ENCODE peak calls at places on chromosomes 3 and 15, in seven cellular contexts. V is anterior cingulate cortex; G is foreskin fibroblast; Q is glomerular endothelial cell; F is mucosa of gallbladder; E is activated CD4-positive, alpha-beta T cell treated with anti-CD3 and anti-CD28 coated beads, Interleukin-2, amount 10 ng/mL, durations not matched to agents 7 days and 5 days; J is neural progenitor cell. N is an unnamed sample.
A peak's percentile ranks its signal among the peaks of the same experiment; 100 is the strongest.

GRCh38 chr3:106309274-106309673 is 440.5 kb upstream of the CBLB start:
- DNase-seq in G (no peak), F (no peak), J (no peak), V (no peak), E (no peak), Q (no peak), N (no peak)

GRCh38 chr3:172716476-172716875 is 5.6 kb upstream of the NCEH1 start:
- DNase-seq in V (peak; percentile 2), Q (no peak), G (no peak), E (no peak), F (peak; percentile 44), J (no peak), N (no peak)

GRCh38 chr15:51647128-51647562 is 24.6 kb upstream of the DMXL2 start:
- DNase-seq in J (no peak), E (no peak), Q (no peak), F (peak; percentile 62), V (peak; percentile 20), G (peak; percentile 57), N (no peak)

GRCh38 chr3:150158974-150159625 is 188.4 kb upstream of the PFN2 start:
- DNase-seq in G (peak; percentile 54), V (no peak), Q (no peak), J (no peak), E (no peak), F (no peak), N (no peak)

GRCh38 chr3:49906004-49906860 is 2.6 kb upstream of the MST1R start:
- DNase-seq in Q (no peak), E (peak; percentile 58), V (peak; percentile 62), J (peak; percentile 80), F (peak; percentile 64), G (peak; percentile 39), N (peak; percentile 64)

GRCh38 chr3:42013652-42014442 is 51.9 kb upstream of the ULK4 start:
- DNase-seq in E (peak; percentile 41), J (peak; percentile 66), G (no peak), V (no peak), Q (no peak), F (peak; percentile 11), N (peak; percentile 29)

GRCh38 chr3:36957862-36958686 is 13.2 kb upstream of the TRANK1 start:
- DNase-seq in V (no peak), G (peak; percentile 64), F (no peak), Q (no peak), J (no peak), E (no peak), N (no peak)

GRCh38 chr3:70726096-70726745 is 413.8 kb upstream of the MDFIC2 start:
- DNase-seq in J (no peak), V (no peak), F (no peak), G (no peak), Q (no peak), E (no peak), N (no peak)

GRCh38 chr15:77870195-77871065 is 207.1 kb downstream of the TBC1D2B start:
- DNase-seq in J (peak; percentile 77), G (peak; percentile 46), Q (peak; percentile 14), V (peak; percentile 60), F (peak; percentile 65), E (peak; percentile 37), N (peak; percentile 9)

GRCh38 chr3:142337994-142338393 is 109.8 kb downstream of the XRN1 start:
- DNase-seq in J (no peak), E (no peak), G (no peak), Q (no peak), F (no peak), V (no peak), N (no peak)

GRCh38 chr15:87639305-87640011 is 617.1 kb downstream of the NTRK3 start:
- DNase-seq in G (no peak), J (no peak), E (no peak), V (no peak), Q (no peak), F (no peak), N (no peak)

GRCh38 chr3:44058022-44058867 is 183.4 kb upstream of the TOPAZ1 start:
- DNase-seq in F (no peak), V (peak; percentile 10), J (no peak), Q (no peak), E (peak; percentile 12), G (peak; percentile 53), N (no peak)

GRCh38 chr15:85451099-85451700 is 70.8 kb downstream of the AKAP13 start:
- DNase-seq in V (no peak), F (no peak), G (no peak), Q (no peak), J (no peak), E (no peak), N (no peak)

GRCh38 chr3:65953301-65953812 is 85.4 kb downstream of the MAGI1 start:
- DNase-seq in E (no peak), Q (no peak), J (peak; percentile 23), G (no peak), V (no peak), F (peak; percentile 93), N (no peak)

GRCh38 chr3:174219738-174220137 is 639.4 kb upstream of the NAALADL2 start:
- DNase-seq in Q (no peak), J (no peak), V (no peak), G (no peak), F (no peak), E (no peak), N (no peak)

GRCh38 chr15:94844533-94845390 is 613.4 kb downstream of the MCTP2 start:
- DNase-seq in E (no peak), Q (peak; percentile 63), V (peak; percentile 10), J (peak; percentile 76), F (peak; percentile 81), G (no peak), N (no peak)

GRCh38 chr3:136819784-136820640 is 1.1 kb downstream of the SLC35G2 start:
- DNase-seq in J (peak; percentile 78), Q (no peak), V (peak; percentile 57), E (peak; percentile 31), G (peak; percentile 52), F (peak; percentile 27), N (peak; percentile 14)

GRCh38 chr3:197408177-197408957 is 110.0 kb upstream of the DLG1 start:
- DNase-seq in V (no peak), J (peak; percentile 73), Q (no peak), G (no peak), E (no peak), F (no peak), N (no peak)

GRCh38 chr3:194877311-194878119 is 191.8 kb downstream of the FAM43A start:
- DNase-seq in J (no peak), Q (no peak), E (no peak), G (no peak), F (peak; percentile 11), V (no peak), N (no peak)

GRCh38 chr3:100007313-100007712 is 107.0 kb downstream of the FILIP1L start:
- DNase-seq in E (no peak), Q (no peak), J (no peak), F (no peak), G (no peak), V (no peak), N (no peak)

GRCh38 chr15:51030649-51031316 is 63.9 kb downstream of the TNFAIP8L3 start:
- DNase-seq in G (peak; percentile 73), J (no peak), E (no peak), F (peak; percentile 56), Q (no peak), V (no peak), N (no peak)

GRCh38 chr3:171347017-171347979 is 112.9 kb downstream of the TNIK start:
- DNase-seq in G (peak; percentile 25), F (no peak), V (no peak), E (no peak), Q (no peak), J (peak; percentile 26), N (no peak)

GRCh38 chr3:197432407-197433127 is 123.2 kb downstream of the BDH1 start:
- DNase-seq in J (no peak), Q (no peak), G (no peak), F (no peak), V (no peak), E (no peak), N (no peak)

GRCh38 chr3:189950258-189950657 is 170.4 kb downstream of the P3H2 start:
- DNase-seq in F (no peak), G (no peak), Q (no peak), J (peak; percentile 16), E (no peak), V (no peak), N (no peak)

GRCh38 chr3:45978348-45978747 is 17.3 kb downstream of the FYCO1 start:
- DNase-seq in J (no peak), Q (no peak), G (no peak), F (peak; percentile 79), V (no peak), E (peak; percentile 79), N (peak; percentile 39)

GRCh38 chr3:188750625-188751024 is 421.1 kb upstream of the TPRG1 start:
- DNase-seq in F (no peak), V (no peak), G (no peak), J (no peak), Q (no peak), E (no peak), N (no peak)

GRCh38 chr15:51494411-51495314 is 127.9 kb downstream of the DMXL2 start:
- DNase-seq in Q (no peak), G (no peak), J (no peak), E (no peak), V (no peak), F (no peak), N (no peak)

N was measured in CD4-positive, alpha-beta memory T cell.